ENCODE peak calls at places on chromosomes 4 and X, in six cellular contexts. A, Q, O, X, Z and R are unnamed samples. For H3K4me1, the result is how much of the 10 kb centered on the place peaks cover.

GRCh38 chr4:165761968-165762367 is 111.1 kb upstream of the TLL1 start:
- DNase-seq in Z (no peak), X (no peak), Q (no peak), O (no peak), A (no peak), R (no peak)

GRCh38 chrX:153762636-153763173 is 1.3 kb upstream of the PLXNB3 start:
- DNase-seq in O (no peak), Q (no peak), A (no peak), Z (no peak), X (no peak), R (no peak)

GRCh38 chr4:90419124-90419711 is 292.0 kb downstream of the CCSER1 start:
- DNase-seq in X (peak), Z (no peak), Q (no peak), O (no peak), A (no peak), R (no peak)

GRCh38 chr4:113604955-113605354 is 156.6 kb downstream of the CAMK2D start:
- DNase-seq in A (no peak), O (no peak), Q (no peak), X (no peak), Z (no peak), R (no peak)

GRCh38 chr4:75831856-75832405 is 70.3 kb downstream of the PPEF2 start:
- DNase-seq in A (no peak), Q (no peak), X (no peak), O (no peak), Z (no peak), R (no peak)

GRCh38 chrX:65920620-65921019 is 119.3 kb downstream of the VSIG4 start:
- DNase-seq in Z (no peak), Q (no peak), A (no peak), O (no peak), X (no peak), R (no peak)

GRCh38 chrX:9707306-9708015 is 58.2 kb downstream of the GPR143 start:
- DNase-seq in A (no peak), Z (no peak), O (no peak), Q (no peak), X (no peak), R (no peak)

GRCh38 chr4:168787801-168788200 is 222.3 kb downstream of the CBR4 start:
- DNase-seq in X (no peak), O (no peak), Z (no peak), Q (no peak), A (no peak), R (no peak)

GRCh38 chr4:663438-664428 is 10.3 kb downstream of the ATP5ME start:
- DNase-seq in Q (peak), X (peak), O (peak), A (peak), Z (peak), R (peak)

GRCh38 chrX:24146283-24146865 is 3.2 kb upstream of the ZFX start:
- DNase-seq in A (no peak), Z (no peak), Q (no peak), O (no peak), X (no peak), R (no peak)

GRCh38 chr4:96164814-96165351 is 325.0 kb downstream of the PDHA2 start:
- DNase-seq in Z (no peak), O (no peak), Q (no peak), X (no peak), A (no peak), R (no peak)

GRCh38 chrX:50492720-50493119 is 22.1 kb upstream of the DGKK start:
- DNase-seq in Z (no peak), A (no peak), Q (no peak), O (no peak), X (no peak), R (no peak)

GRCh38 chrX:2523911-2524310 is 23.1 kb upstream of the DHRSX start:
- DNase-seq in Q (no peak), O (no peak), X (no peak), Z (no peak), A (no peak), R (no peak)

GRCh38 chrX:151830911-151831310 is 81.8 kb upstream of the MAGEA4 start:
- DNase-seq in X (no peak), Q (no peak), Z (no peak), A (no peak), O (peak), R (no peak)

GRCh38 chr4:153529646-153530045 is 63.5 kb downstream of the TMEM131L start:
- DNase-seq in A (no peak), Z (no peak), Q (no peak), X (no peak), O (no peak), R (no peak)

GRCh38 chr4:110414590-110414989 is 61.4 kb upstream of the ENPEP start:
- DNase-seq in A (no peak), O (no peak), X (no peak), Q (no peak), Z (no peak), R (no peak)

GRCh38 chr4:60657802-60658201 is 542.3 kb upstream of the ADGRL3 start:
- DNase-seq in Z (no peak), O (no peak), A (no peak), Q (no peak), X (no peak), R (no peak)

GRCh38 chr4:122152699-122153328 is 683 bp downstream of the BLTP1 start:
- DNase-seq in Z (peak), X (peak), Q (no peak), O (peak), A (peak), R (peak)

GRCh38 chr4:38674206-38675144 is 10.5 kb downstream of the KLF3 start:
- DNase-seq in A (no peak), Q (no peak), O (no peak), Z (no peak), X (peak), R (no peak)

GRCh38 chr4:173076903-173077629 is 91.5 kb upstream of the GALNT7 start:
- DNase-seq in A (no peak), Z (no peak), O (no peak), Q (no peak), X (no peak), R (no peak)

GRCh38 chr4:77734928-77735327 is 84.2 kb downstream of the CNOT6L start:
- DNase-seq in X (no peak), Q (peak), O (no peak), A (no peak), Z (no peak), R (no peak)

GRCh38 chr4:83174844-83175414 is 60.4 kb upstream of the PLAC8 start:
- DNase-seq in X (no peak), A (no peak), Q (no peak), O (no peak), Z (no peak), R (no peak)

GRCh38 chr4:95556460-95556859 is 7.7 kb upstream of the UNC5C start:
- DNase-seq in X (no peak), A (no peak), O (no peak), Q (no peak), Z (no peak), R (no peak)

GRCh38 chr4:121073672-121074386 is 1.5 kb upstream of the NDNF start:
- DNase-seq in A (no peak), O (peak), Q (no peak), Z (no peak), X (no peak), R (no peak)
- H3K4me3 ChIP-seq in A (peak), O (peak), Q (no peak), Z (no peak), X (peak), R (no peak)

GRCh38 chr4:7783560-7783959 is 156.1 kb downstream of the AFAP1 start:
- DNase-seq in Z (no peak), A (no peak), O (no peak), Q (no peak), X (no peak), R (no peak)
- H3K27ac ChIP-seq in Z (no peak), A (no peak), O (no peak), Q (no peak), X (peak), R (no peak)

DNA sequence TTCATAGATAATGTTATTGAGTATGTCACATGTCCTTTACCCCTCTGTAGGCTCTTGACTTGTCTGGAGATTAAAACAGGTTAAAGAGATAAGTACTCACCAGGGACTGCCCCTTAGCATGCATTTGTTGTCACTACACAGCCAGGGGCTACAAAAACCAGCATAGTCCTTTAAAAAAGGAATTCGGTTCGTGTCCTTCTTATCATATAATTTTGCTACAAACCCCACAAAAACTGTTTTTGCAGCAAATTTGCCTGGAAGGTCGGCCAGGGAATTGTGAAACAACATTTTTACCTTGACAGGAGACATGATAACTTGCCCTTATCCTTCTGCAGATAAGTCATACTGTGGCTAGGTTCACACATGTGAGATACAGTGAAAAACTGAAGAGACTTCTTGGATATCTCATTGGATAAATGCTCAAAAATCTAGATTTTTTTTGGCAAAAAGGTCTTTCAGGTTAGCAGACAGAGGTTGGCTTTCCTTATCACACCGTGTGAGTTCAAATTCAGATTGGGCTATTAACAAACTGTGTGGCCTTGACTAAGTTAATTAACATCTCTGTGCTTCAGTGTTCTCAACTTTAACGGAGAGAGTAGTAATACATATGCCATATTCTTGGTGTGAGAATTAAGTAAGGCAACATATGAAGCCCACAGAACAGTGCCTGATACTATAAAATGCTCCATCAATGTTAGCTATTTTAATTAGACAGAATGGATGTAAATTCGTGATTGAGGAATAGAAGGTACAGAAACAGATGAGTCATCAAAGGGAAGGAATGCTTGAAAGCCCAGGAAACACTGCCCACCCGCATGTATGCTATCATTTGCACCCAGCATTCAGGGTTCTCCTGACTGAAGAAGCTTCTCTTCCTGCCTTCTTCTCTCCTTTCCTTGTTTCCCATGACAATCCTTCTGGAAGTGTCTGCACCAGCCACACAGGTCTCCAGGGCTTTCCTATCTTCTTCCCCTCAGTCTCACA is 30.0 kb downstream of the FAM9C start:
- DNase-seq in X (no peak), Q (no peak), A (no peak), O (no peak), Z (no peak), R (no peak)
- H3K4me1 ChIP-seq in X (under half), Q (under half), A (under half), O (under half), Z (under half), R (under half)

GRCh38 chr4:2800691-2801596 is 8.1 kb downstream of the SH3BP2 start:
- DNase-seq in A (peak), X (peak), O (peak), Q (peak), Z (no peak), R (no peak)

GRCh38 chr4:2797545-2798305 is 4.8 kb downstream of the SH3BP2 start:
- DNase-seq in A (peak), X (no peak), Q (peak), Z (peak), O (peak), R (peak)

GRCh38 chr4:2799971-2800690 is 7.2 kb downstream of the SH3BP2 start:
- DNase-seq in Q (peak), A (peak), X (no peak), Z (no peak), O (peak), R (no peak)

GRCh38 chr4:2798399-2799301 is 5.8 kb downstream of the SH3BP2 start:
- DNase-seq in A (peak), X (no peak), Q (peak), O (peak), Z (peak), R (peak)

GRCh38 chr4:2799444-2799911 is 6.6 kb downstream of the SH3BP2 start:
- DNase-seq in O (peak), Z (peak), X (no peak), A (peak), Q (peak), R (no peak)
- H3K4me3 ChIP-seq in O (peak), Z (peak), X (no peak), A (peak), Q (peak), R (peak)